ENCODE peak calls at places on chromosomes 5 and 9, in seven cellular contexts. J, E, F, D, K, X and T are unnamed samples.

GRCh38 chr9:135925496-135926133 is 18.3 kb upstream of the CAMSAP1 start:
- DNase-seq in K (peak; percentile 79), E (no peak), X (no peak), F (peak; percentile 23), D (no peak), J (peak; percentile 69), T (peak; percentile 67)

GRCh38 chr5:124349931-124350330 is 396.5 kb downstream of the ZNF608 start:
- DNase-seq in E (no peak), J (no peak), D (no peak), K (no peak), X (no peak), F (no peak), T (no peak)

GRCh38 chr5:1876708-1877433 is 5.9 kb downstream of the IRX4 start:
- DNase-seq in J (no peak), D (no peak), X (no peak), F (no peak), E (no peak), K (no peak), T (no peak)

GRCh38 chr5:154598021-154598420 is 120.0 kb upstream of the HAND1 start:
- DNase-seq in X (no peak), K (no peak), E (no peak), F (no peak), J (no peak), D (no peak), T (no peak)

GRCh38 chr9:107274953-107275422 is 8.1 kb upstream of the RAD23B start:
- DNase-seq in J (no peak), F (no peak), E (no peak), D (no peak), K (no peak), X (no peak), T (no peak)

GRCh38 chr5:96404191-96404867 is 28.7 kb downstream of the PCSK1 start:
- DNase-seq in J (no peak), X (no peak), F (no peak), K (no peak), E (no peak), D (no peak), T (no peak)

GRCh38 chr5:76714771-76715483 is 999 bp upstream of the F2R start:
- DNase-seq in F (no peak), K (peak; percentile 49), E (peak; percentile 85), J (no peak), D (no peak), X (peak; percentile 16), T (no peak)

GRCh38 chr9:98161851-98162250 is 30.6 kb downstream of the CORO2A start:
- DNase-seq in E (no peak), J (no peak), D (no peak), K (no peak), X (no peak), F (no peak), T (no peak)

GRCh38 chr5:53817183-53817582 is 256.7 kb downstream of the NDUFS4 start:
- DNase-seq in D (no peak), J (no peak), F (no peak), E (no peak), K (no peak), X (no peak), T (no peak)

GRCh38 chr9:18499987-18500386 is 26.0 kb downstream of the ADAMTSL1 start:
- DNase-seq in X (no peak), F (no peak), K (no peak), E (no peak), J (no peak), D (no peak), T (no peak)

GRCh38 chr9:135335691-135336181 is 143.8 kb upstream of the PPP1R26 start:
- DNase-seq in F (peak; percentile 34), X (no peak), J (no peak), K (no peak), E (peak; percentile 49), D (no peak), T (no peak)

GRCh38 chr9:14320272-14321245 is 6.6 kb upstream of the NFIB start:
- DNase-seq in X (no peak), J (peak; percentile 18), D (peak; percentile 16), K (no peak), E (no peak), F (no peak), T (no peak)

GRCh38 chr5:113250341-113250953 is 184.3 kb downstream of the TSSK1B start:
- DNase-seq in E (no peak), F (no peak), D (no peak), K (no peak), J (no peak), X (no peak), T (no peak)

GRCh38 chr9:87276327-87276841 is 221.3 kb upstream of the DAPK1 start:
- DNase-seq in K (no peak), D (no peak), X (no peak), J (peak; percentile 22), E (no peak), F (no peak), T (no peak)

GRCh38 chr5:172868924-172869565 is 35.0 kb downstream of the ERGIC1 start:
- DNase-seq in E (peak; percentile 64), X (no peak), J (no peak), D (no peak), F (peak; percentile 83), K (no peak), T (no peak)

GRCh38 chr9:3936520-3937235 is 363.2 kb downstream of the GLIS3 start:
- DNase-seq in X (no peak), J (no peak), E (peak; percentile 81), D (no peak), F (peak; percentile 85), K (no peak), T (no peak)

GRCh38 chr9:35816708-35817107 is 1.9 kb upstream of the HINT2 start:
- DNase-seq in X (peak; percentile 78), J (no peak), D (no peak), F (no peak), E (no peak), K (no peak), T (no peak)
- TF ChIP-seq CTCF in X (peak; percentile 66), J (peak; percentile 6), D (peak; percentile 19), F (no peak), E (no peak), K (no peak), T (no peak)

GRCh38 chr5:176596069-176596656 is 13.8 kb downstream of the GPRIN1 start:
- DNase-seq in K (no peak), E (no peak), D (no peak), J (no peak), F (no peak), X (no peak), T (no peak)

GRCh38 chr5:176597417-176598389 is 12.3 kb downstream of the GPRIN1 start:
- DNase-seq in X (no peak), E (no peak), D (no peak), J (no peak), K (no peak), F (no peak), T (no peak)

GRCh38 chr5:176595386-176595943 is 14.5 kb downstream of the GPRIN1 start:
- DNase-seq in E (no peak), F (no peak), X (no peak), K (no peak), D (no peak), J (no peak), T (no peak)

GRCh38 chr5:176594554-176594953 is 15.4 kb downstream of the GPRIN1 start:
- DNase-seq in X (no peak), D (no peak), J (no peak), F (no peak), K (no peak), E (no peak), T (no peak)

DNA sequence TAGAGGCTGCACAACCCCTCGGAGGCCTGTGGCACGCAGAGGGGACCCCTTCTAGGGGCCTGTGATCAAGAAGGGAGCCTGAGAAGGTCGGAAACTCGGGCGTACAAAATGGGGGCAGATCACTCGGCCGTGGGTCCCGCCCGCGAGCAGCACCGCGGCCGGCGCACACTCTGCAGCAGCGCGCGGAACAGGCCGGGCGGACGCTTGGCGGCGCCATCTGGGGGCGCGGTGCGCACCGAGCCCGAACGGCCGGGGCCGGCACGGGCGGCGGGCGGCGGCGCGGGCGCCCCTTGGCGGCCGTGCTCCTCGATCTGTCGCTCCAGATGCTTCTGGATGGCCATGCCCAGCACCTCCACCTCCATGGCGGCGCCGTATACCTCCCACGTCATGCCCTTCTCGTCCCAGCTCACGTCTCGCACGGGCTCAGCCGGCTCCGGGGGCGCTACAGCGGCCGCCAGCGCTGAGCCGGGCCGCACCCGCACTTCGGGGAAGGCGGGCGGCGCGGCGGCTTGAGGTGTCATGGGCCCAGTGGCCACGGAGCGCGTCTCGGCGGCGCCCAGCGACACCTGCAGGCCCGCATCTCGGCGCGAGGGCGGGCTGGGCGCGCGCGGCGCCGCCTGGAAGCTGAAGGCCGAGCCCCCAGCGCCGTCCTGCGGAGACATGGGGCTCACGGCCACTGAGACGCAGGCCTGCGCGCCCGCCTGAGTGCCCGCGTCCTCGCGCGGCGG is 13.1 kb downstream of the GPRIN1 start:
- DNase-seq in F (no peak), E (peak; percentile 89), J (peak; percentile 13), X (peak; percentile 50), D (no peak), K (peak; percentile 84), T (peak; percentile 88)
- TF ChIP-seq CTCF in F (no peak), E (no peak), J (no peak), X (no peak), D (no peak), K (peak; percentile 26), T (peak; percentile 50)

GRCh38 chr9:35658144-35658893 is at the start of gene CCDC107:
- DNase-seq in E (peak; percentile 97), K (peak; percentile 97), F (peak; percentile 88), X (peak; percentile 92), J (peak; percentile 93), D (peak; percentile 86), T (peak; percentile 97)

GRCh38 chr9:35658894-35659220 is 765 bp downstream of the CCDC107 start:
- DNase-seq in F (no peak), K (no peak), X (no peak), J (peak; percentile 46), D (peak; percentile 54), E (no peak), T (no peak)

GRCh38 chr9:35656340-35656739 is 1.5 kb downstream of the RMRP start:
- DNase-seq in D (no peak), X (no peak), F (no peak), J (no peak), K (no peak), E (no peak), T (no peak)

GRCh38 chr9:35656841-35657326 is 935 bp downstream of the RMRP start:
- DNase-seq in F (no peak), E (no peak), D (no peak), K (no peak), X (no peak), J (no peak), T (no peak)

GRCh38 chr9:35657327-35658143 is at the start of gene RMRP:
- DNase-seq in D (peak; percentile 98), K (peak; percentile 93), X (peak; percentile 91), E (peak; percentile 96), J (peak; percentile 99), F (peak; percentile 98), T (peak; percentile 91)
- TF ChIP-seq CTCF in D (peak; percentile 9), K (no peak), X (no peak), E (peak; percentile 32), J (peak; percentile 15), F (peak; percentile 53), T (no peak)

DNA sequence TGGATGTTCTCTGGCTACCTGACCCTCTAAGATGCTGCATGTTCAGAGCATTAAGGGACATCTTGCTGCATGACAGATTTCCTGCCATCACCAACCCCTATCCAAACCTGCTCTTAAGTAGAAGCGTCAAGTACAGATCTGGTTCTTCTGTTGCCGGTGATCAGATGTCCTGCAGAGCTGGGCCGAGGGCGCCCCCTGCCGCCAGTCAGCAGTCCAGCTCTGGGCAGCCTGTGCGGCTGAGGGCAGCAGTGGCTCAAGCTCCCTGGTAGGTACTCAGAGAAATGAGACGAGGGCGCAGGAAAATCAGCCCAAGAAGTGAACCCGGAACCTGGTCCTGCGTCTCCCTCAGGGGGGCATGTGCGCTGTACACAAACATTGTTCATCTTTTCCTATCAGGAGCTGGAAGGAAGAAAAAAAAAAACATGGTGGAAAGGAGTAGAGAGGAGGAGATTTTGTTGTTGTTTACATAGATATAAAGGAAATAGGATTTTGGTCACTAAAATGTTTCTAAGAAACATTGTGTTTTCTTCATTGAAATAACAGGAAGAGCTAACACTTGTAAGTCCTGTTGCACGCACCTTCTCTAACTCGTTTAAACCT is 95.8 kb downstream of the CFAP90 start:
- DNase-seq in F (peak; percentile 68), J (peak; percentile 82), D (peak; percentile 75), E (no peak), X (peak; percentile 90), K (peak; percentile 74), T (peak; percentile 65)
- TF ChIP-seq CTCF in F (peak; percentile 69), J (peak; percentile 86), D (peak; percentile 98), E (peak; percentile 15), X (peak; percentile 94), K (peak; percentile 87), T (peak; percentile 76)